ENCODE peak calls at places on chromosomes 3 and 15, in ten cellular contexts. V is MM.1S; L is tibial nerve; P is cardiac muscle cell; U is CD8-positive, alpha-beta T cell; W is breast epithelium; E is HCT116; N is GM06990; B is IMR-90; H is heart left ventricle. M is an unnamed sample. For H3K27me3, the result is how much of the 10 kb centered on the place peaks cover.

GRCh38 chr15:85473455-85473854 is 93.1 kb downstream of the AKAP13 start:
- DNase-seq in H (no peak), B (peak), W (no peak), N (no peak), U (no peak), E (no peak), L (no peak), V (no peak), P (peak), M (no peak)

GRCh38 chr3:39429466-39429865 is 22.9 kb downstream of the RPSA start:
- DNase-seq in V (no peak), H (no peak), B (no peak), L (no peak), W (no peak), P (no peak), N (no peak), E (no peak), U (no peak), M (no peak)

GRCh38 chr3:141939759-141940158 is 63.3 kb downstream of the ATP1B3 start:
- DNase-seq in W (no peak), N (no peak), L (no peak), V (no peak), U (no peak), H (no peak), B (no peak), P (no peak), E (peak), M (no peak)

GRCh38 chr15:41656188-41656587 is 4.0 kb upstream of the MGA start:
- DNase-seq in H (no peak), L (no peak), W (no peak), U (no peak), P (no peak), N (no peak), E (no peak), V (no peak), B (peak), M (no peak)

GRCh38 chr15:26503998-26504397 is 268.9 kb downstream of the GABRB3 start:
- DNase-seq in W (no peak), V (no peak), E (no peak), L (no peak), N (no peak), U (no peak), H (no peak), B (no peak), P (no peak), M (no peak)

GRCh38 chr15:40204100-40204499 is 34.8 kb upstream of the PAK6 start:
- DNase-seq in N (no peak), V (no peak), H (no peak), U (no peak), E (no peak), W (no peak), P (no peak), L (no peak), B (no peak), M (no peak)

GRCh38 chr3:148420251-148420650 is 277.5 kb upstream of the AGTR1 start:
- DNase-seq in H (no peak), W (no peak), U (no peak), P (no peak), N (no peak), E (no peak), B (no peak), L (no peak), V (no peak), M (no peak)

GRCh38 chr3:160931474-160931873 is 173.7 kb downstream of the B3GALNT1 start:
- DNase-seq in V (no peak), N (no peak), U (no peak), H (no peak), P (peak), L (no peak), E (no peak), W (no peak), B (no peak), M (no peak)

GRCh38 chr3:100060685-100061484 is 53.4 kb downstream of the FILIP1L start:
- DNase-seq in L (no peak), H (no peak), P (no peak), N (no peak), W (no peak), V (no peak), B (no peak), E (no peak), U (no peak), M (no peak)

GRCh38 chr3:89488800-89489580 is 381.6 kb downstream of the EPHA3 start:
- DNase-seq in U (no peak), E (no peak), L (no peak), H (no peak), V (no peak), P (peak), B (no peak), N (no peak), W (no peak), M (no peak)

GRCh38 chr3:191085091-191085490 is 114.0 kb upstream of the OSTN start:
- DNase-seq in H (no peak), U (no peak), P (peak), V (no peak), B (peak), L (no peak), N (no peak), E (no peak), W (no peak), M (no peak)

GRCh38 chr15:39657714-39658113 is 76.8 kb downstream of the THBS1 start:
- DNase-seq in N (no peak), W (no peak), H (no peak), E (no peak), P (peak), L (no peak), V (no peak), U (no peak), B (peak), M (no peak)

GRCh38 chr3:192802957-192803899 is 75.9 kb upstream of the FGF12 start:
- DNase-seq in P (peak), L (no peak), B (peak), E (peak), W (no peak), N (no peak), V (peak), U (no peak), H (no peak), M (no peak)

GRCh38 chr3:71195492-71195891 is 388.0 kb downstream of the FOXP1 start:
- DNase-seq in V (no peak), W (no peak), B (peak), E (no peak), L (no peak), N (no peak), H (no peak), U (no peak), P (no peak), M (no peak)

GRCh38 chr3:160134964-160135363 is 90.3 kb upstream of the C3orf80 start:
- DNase-seq in L (peak), V (no peak), N (no peak), B (peak), H (no peak), E (no peak), P (peak), W (no peak), U (no peak), M (no peak)

GRCh38 chr3:144463916-144464315 is 492.3 kb downstream of the DIPK2A start:
- DNase-seq in N (no peak), E (no peak), U (no peak), V (no peak), B (no peak), L (no peak), P (no peak), W (no peak), H (no peak), M (no peak)

GRCh38 chr3:103410231-103410630 is 975.4 kb downstream of the ZPLD1 start:
- DNase-seq in B (no peak), U (no peak), L (no peak), N (no peak), P (no peak), H (peak), V (no peak), W (no peak), E (no peak), M (no peak)

GRCh38 chr3:56839784-56840724 is 38.3 kb upstream of the ARHGEF3 start:
- DNase-seq in U (no peak), B (peak), N (no peak), L (no peak), E (no peak), P (peak), H (no peak), V (no peak), W (no peak), M (no peak)

GRCh38 chr15:73244333-73244732 is 124.4 kb downstream of the HCN4 start:
- DNase-seq in B (no peak), L (no peak), W (no peak), V (peak), U (no peak), H (no peak), N (no peak), E (peak), P (no peak), M (no peak)

GRCh38 chr3:191316876-191317603 is 12.2 kb upstream of the CCDC50 start:
- DNase-seq in L (no peak), E (no peak), U (no peak), W (no peak), N (no peak), H (no peak), V (no peak), P (no peak), B (no peak), M (no peak)

GRCh38 chr15:55106155-55106554 is 90.6 kb downstream of the RSL24D1 start:
- DNase-seq in H (no peak), W (no peak), B (no peak), U (no peak), L (no peak), E (no peak), V (no peak), N (no peak), P (peak), M (no peak)

GRCh38 chr3:53161820-53162671 is 1.0 kb downstream of the PRKCD start:
- DNase-seq in U (peak), H (no peak), B (peak), N (peak), E (no peak), P (peak), W (no peak), L (no peak), V (peak), M (peak)

GRCh38 chr3:152331018-152331541 is 62.4 kb downstream of the MBNL1 start:
- DNase-seq in N (no peak), B (peak), P (peak), U (no peak), V (no peak), E (peak), W (no peak), L (no peak), H (no peak), M (no peak)

GRCh38 chr15:96728591-96728990 is 398.1 kb downstream of the NR2F2 start:
- DNase-seq in W (no peak), B (no peak), E (no peak), N (no peak), H (no peak), U (no peak), L (no peak), V (no peak), P (peak), M (no peak)

GRCh38 chr3:9352917-9353823 is 9.7 kb upstream of the THUMPD3 start:
- DNase-seq in P (peak), B (peak), W (peak), U (peak), L (peak), H (no peak), V (peak), N (no peak), E (peak), M (no peak)

GRCh38 chr15:28989239-28989830 is 103.6 kb downstream of the APBA2 start:
- DNase-seq in P (no peak), W (no peak), U (no peak), V (peak), L (no peak), E (no peak), B (peak), H (no peak), N (no peak), M (no peak)
- TF ChIP-seq CTCF in P (no peak), W (no peak), U (no peak), V (no peak), L (no peak), E (peak), B (peak), H (no peak), N (peak), M (no peak)

GRCh38 chr3:112392393-112393359 is 59.7 kb downstream of the CD200 start:
- DNase-seq in V (no peak), L (no peak), B (no peak), N (no peak), H (no peak), P (no peak), E (no peak), W (no peak), U (no peak), M (no peak)
- H3K4me3 ChIP-seq in V (no peak), L (no peak), B (no peak), N (no peak), H (no peak), P (no peak), E (no peak), W (no peak), U (no peak), M (no peak)

DNA sequence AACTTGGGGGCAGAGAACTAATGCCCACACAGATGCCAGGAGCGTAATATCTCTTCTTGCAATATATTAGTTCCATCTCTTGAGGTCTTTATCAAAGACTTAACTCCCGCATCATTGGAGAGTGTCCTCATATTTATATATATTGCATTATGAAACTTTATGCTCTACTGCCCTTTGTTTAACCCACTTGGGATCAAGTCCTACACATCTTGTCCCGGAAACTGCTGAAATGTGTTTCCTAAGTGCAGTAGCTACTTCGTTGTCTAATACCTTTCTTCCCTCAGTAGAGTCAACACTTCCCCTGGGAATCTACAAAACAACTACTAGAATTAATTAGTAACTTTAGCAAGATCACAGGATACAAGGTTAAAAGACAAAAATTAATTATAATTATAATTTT is 1029.2 kb downstream of the OTOL1 start:
- DNase-seq in P (peak), V (no peak), W (no peak), U (no peak), E (no peak), N (no peak), H (no peak), B (no peak), L (no peak), M (no peak)
- H3K27me3 ChIP-seq in P (under half), V (under half), W (under half), U (under half), E (under half), N (under half), H (under half), B (under half), L (under half), M (under half)

GRCh38 chr15:34820110-34820509 is 24.8 kb upstream of the ACTC1 start:
- DNase-seq in P (no peak), E (no peak), W (no peak), L (no peak), B (no peak), H (no peak), N (no peak), V (no peak), U (no peak), M (no peak)

GRCh38 chr15:34818531-34818930 is 23.2 kb upstream of the ACTC1 start:
- DNase-seq in P (no peak), L (no peak), V (no peak), H (no peak), W (no peak), U (no peak), B (peak), N (no peak), E (no peak), M (no peak)

GRCh38 chr15:34813446-34814190 is 18.3 kb upstream of the ACTC1 start:
- DNase-seq in P (no peak), B (peak), L (no peak), V (no peak), N (no peak), W (no peak), E (no peak), U (no peak), H (no peak), M (no peak)

GRCh38 chr15:34812369-34812768 is 17.0 kb upstream of the ACTC1 start:
- DNase-seq in L (no peak), U (no peak), P (no peak), B (peak), H (no peak), V (peak), E (no peak), N (no peak), W (no peak), M (no peak)

DNA sequence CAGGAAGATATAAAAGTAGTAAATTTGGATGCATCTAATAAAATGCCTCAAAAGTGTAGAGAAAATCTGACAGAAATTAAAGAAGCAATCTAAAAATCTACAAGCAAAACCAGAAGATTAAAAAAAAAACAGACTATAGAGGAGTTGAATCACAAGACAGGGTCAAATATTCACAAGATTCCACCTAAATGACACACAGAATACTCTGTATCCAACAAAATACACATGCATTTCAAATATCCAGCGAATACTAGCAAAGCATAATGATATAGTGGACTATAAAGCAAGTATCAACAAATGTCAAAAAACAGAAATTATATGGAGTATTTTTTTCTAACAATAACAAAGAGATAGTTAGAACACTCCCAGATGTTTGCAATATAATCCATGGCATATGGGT is 20.5 kb upstream of the ACTC1 start:
- DNase-seq in N (no peak), P (no peak), H (no peak), E (no peak), L (no peak), U (no peak), B (peak), W (no peak), V (no peak), M (no peak)
- TF ChIP-seq CTCF in N (no peak), P (no peak), H (no peak), E (no peak), L (no peak), U (no peak), B (no peak), W (no peak), V (no peak), M (no peak)

DNA sequence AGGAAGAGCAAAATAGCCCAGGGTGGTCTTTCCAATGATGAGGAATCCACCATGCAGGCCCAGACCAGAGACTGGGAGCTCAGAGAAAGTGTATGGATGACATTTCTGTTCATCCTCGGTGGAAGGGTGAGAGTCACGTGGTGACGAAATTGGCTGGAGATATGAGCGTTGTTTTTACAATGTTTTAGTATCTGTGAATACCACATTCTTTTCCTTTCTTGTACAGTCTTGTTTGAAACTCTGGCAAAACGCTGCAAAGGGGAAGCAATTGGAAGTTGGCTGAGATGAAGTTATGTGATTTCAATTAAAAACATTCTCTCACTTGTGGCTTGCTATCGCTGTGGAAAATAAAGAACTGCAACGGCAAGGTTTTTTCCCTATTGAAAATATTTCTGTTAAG is 137.5 kb downstream of the MAGI1 start:
- DNase-seq in N (no peak), P (peak), U (no peak), V (no peak), W (no peak), L (no peak), H (no peak), E (no peak), B (no peak), M (no peak)
- H3K4me3 ChIP-seq in N (no peak), P (no peak), U (no peak), V (no peak), W (peak), L (no peak), H (no peak), E (no peak), B (no peak), M (no peak)

DNA sequence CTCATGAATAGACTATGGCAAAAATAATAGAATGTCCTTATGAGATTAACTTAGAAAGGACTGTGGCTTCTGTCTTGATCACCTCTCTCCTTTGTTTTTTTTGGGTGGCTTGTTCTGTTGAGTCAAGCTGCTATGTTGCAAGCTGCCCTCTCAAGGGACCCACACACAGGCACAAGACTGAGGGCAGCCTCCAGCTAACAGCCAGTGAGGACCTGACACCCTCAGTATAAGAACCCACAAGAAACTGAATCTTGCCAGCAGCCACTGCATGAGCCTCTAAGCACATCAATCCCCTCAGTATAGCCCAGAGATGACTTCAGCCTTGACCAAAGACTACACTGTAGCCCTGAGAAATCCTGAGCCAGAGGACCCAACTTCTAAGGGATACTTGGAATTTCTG is 361.1 kb downstream of the MCTP2 start:
- DNase-seq in B (no peak), H (no peak), N (no peak), E (no peak), L (peak), W (no peak), P (no peak), V (no peak), U (no peak), M (no peak)
- H3K27me3 ChIP-seq in B (under half), H (under half), N (under half), E (under half), L (under half), W (under half), P (under half), V (under half), U (under half), M (under half)

DNA sequence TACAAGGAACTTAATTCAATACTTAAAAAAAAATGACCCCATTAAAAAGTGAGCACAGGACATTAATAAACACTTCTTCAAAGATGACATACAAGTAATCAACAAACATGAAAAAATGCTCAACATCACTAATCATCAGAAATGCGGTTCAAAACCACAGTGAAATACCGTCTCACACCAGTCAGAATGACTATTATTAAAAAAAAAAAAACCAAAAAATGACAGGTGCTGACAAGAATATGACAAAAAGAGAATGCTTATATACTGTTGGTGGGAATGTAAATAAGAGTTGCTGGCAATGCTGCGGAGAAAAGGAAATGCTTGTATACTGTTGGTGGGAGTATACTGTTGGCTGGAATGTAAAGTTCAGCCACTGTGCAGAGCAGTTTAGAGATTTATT is 358.3 kb upstream of the CBLB start:
- DNase-seq in E (no peak), N (no peak), P (no peak), V (no peak), W (no peak), H (no peak), L (no peak), U (no peak), B (no peak), M (no peak)
- TF ChIP-seq CTCF in E (no peak), N (no peak), P (no peak), V (no peak), W (no peak), H (no peak), L (no peak), U (no peak), B (no peak), M (no peak)

GRCh38 chr3:168216851-168217250 is 121.1 kb upstream of the GOLIM4 start:
- DNase-seq in B (no peak), N (no peak), E (no peak), L (no peak), V (no peak), H (no peak), U (no peak), P (no peak), W (no peak), M (no peak)

GRCh38 chr3:168218600-168218999 is 122.9 kb upstream of the GOLIM4 start:
- DNase-seq in U (no peak), H (no peak), E (no peak), L (no peak), P (no peak), N (no peak), W (no peak), V (no peak), B (no peak), M (no peak)

GRCh38 chr3:168213920-168214319 is 118.2 kb upstream of the GOLIM4 start:
- DNase-seq in L (no peak), U (no peak), B (no peak), W (no peak), P (no peak), V (peak), N (peak), E (no peak), H (no peak), M (no peak)

GRCh38 chr3:168212664-168213255 is 117.0 kb upstream of the GOLIM4 start:
- DNase-seq in V (no peak), U (no peak), L (no peak), P (no peak), N (no peak), E (no peak), B (no peak), W (no peak), H (no peak), M (no peak)
- H3K4me3 ChIP-seq in V (no peak), U (no peak), L (no peak), P (no peak), N (no peak), E (no peak), B (no peak), W (no peak), H (no peak), M (no peak)

M was measured in left lung.